ENCODE peak calls at places on chromosomes 5 and 9, in eight cellular contexts. R, J, W, K, E, Q, H and M are unnamed samples. For H3K9me2, the result is how much of the 10 kb centered on the place peaks cover.

GRCh38 chr5:15620501-15620900 is 120.5 kb downstream of the FBXL7 start:
- DNase-seq in R (no peak), J (no peak), W (no peak), K (no peak), E (no peak), Q (no peak), H (no peak), M (peak)

GRCh38 chr5:171975262-171975876 is 31.1 kb downstream of the FBXW11 start:
- DNase-seq in R (no peak), J (no peak), W (no peak), K (no peak), E (no peak), Q (no peak), H (peak), M (peak)

GRCh38 chr9:126144215-126144614 is 182.4 kb upstream of the MVB12B start:
- DNase-seq in R (no peak), J (no peak), W (no peak), K (no peak), E (no peak), Q (no peak), H (no peak), M (no peak)

GRCh38 chr5:173786296-173787187 is 101.6 kb upstream of the CPEB4 start:
- DNase-seq in R (peak), J (peak), W (no peak), K (no peak), E (no peak), Q (no peak), H (peak), M (no peak)

GRCh38 chr5:142197098-142197497 is 88.5 kb downstream of the NDFIP1 start:
- DNase-seq in R (no peak), J (no peak), W (no peak), K (no peak), E (no peak), Q (no peak), H (peak), M (no peak)

GRCh38 chr9:128072144-128073021 is 4.4 kb downstream of the SLC25A25 start:
- DNase-seq in R (peak), J (peak), W (peak), K (peak), E (peak), Q (no peak), H (no peak), M (peak)

GRCh38 chr9:112624711-112625707 is 92.9 kb downstream of the INIP start:
- DNase-seq in R (no peak), J (no peak), W (no peak), K (no peak), E (peak), Q (no peak), H (peak), M (peak)

GRCh38 chr5:33712664-33713063 is 179.1 kb downstream of the ADAMTS12 start:
- DNase-seq in R (no peak), J (no peak), W (no peak), K (no peak), E (no peak), Q (no peak), H (no peak), M (no peak)

GRCh38 chr5:142014911-142015584 is 2.2 kb upstream of the GNPDA1 start:
- DNase-seq in R (peak), J (peak), W (peak), K (peak), E (peak), Q (peak), H (peak), M (peak)

GRCh38 chr5:157607371-157608161 is 32.0 kb upstream of the ADAM19 start:
- DNase-seq in R (no peak), J (no peak), W (peak), K (peak), E (peak), Q (peak), H (no peak), M (peak)

GRCh38 chr5:55533806-55534435 is 843 bp downstream of the PLPP1 start:
- DNase-seq in R (no peak), J (peak), W (no peak), K (no peak), E (peak), Q (no peak), H (peak), M (peak)

GRCh38 chr5:35651002-35651756 is 33.5 kb downstream of the SPEF2 start:
- DNase-seq in R (peak), J (peak), W (peak), K (peak), E (peak), Q (peak), H (peak), M (peak)

GRCh38 chr9:97889941-97890557 is 32.3 kb downstream of the TRMO start:
- DNase-seq in R (peak), J (peak), W (no peak), K (peak), E (peak), Q (no peak), H (peak), M (peak)

GRCh38 chr9:30997291-30997690 is 1387.2 kb upstream of the ACO1 start:
- DNase-seq in R (no peak), J (no peak), W (no peak), K (no peak), E (no peak), Q (no peak), H (no peak), M (no peak)

GRCh38 chr9:118693645-118694044 is 675.6 kb downstream of the BRINP1 start:
- DNase-seq in R (no peak), J (no peak), W (peak), K (no peak), E (no peak), Q (no peak), H (peak), M (peak)

GRCh38 chr9:127987103-127987614 is 6.4 kb upstream of the EEIG1 start:
- DNase-seq in R (no peak), J (no peak), W (peak), K (peak), E (peak), Q (no peak), H (no peak), M (peak)

GRCh38 chr5:36607114-36607561 is 732 bp downstream of the SLC1A3 start:
- DNase-seq in R (no peak), J (no peak), W (peak), K (no peak), E (peak), Q (peak), H (peak), M (peak)

GRCh38 chr5:43332401-43332800 is 19.2 kb upstream of the HMGCS1 start:
- DNase-seq in R (no peak), J (no peak), W (no peak), K (no peak), E (peak), Q (no peak), H (no peak), M (peak)

GRCh38 chr9:109903515-109904138 is 123.6 kb downstream of the PALM2AKAP2 start:
- DNase-seq in R (peak), J (peak), W (peak), K (peak), E (peak), Q (peak), H (peak), M (peak)

GRCh38 chr5:168712280-168712924 is 133.2 kb upstream of the PANK3 start:
- DNase-seq in R (no peak), J (no peak), W (peak), K (peak), E (peak), Q (peak), H (peak), M (peak)

GRCh38 chr5:91296691-91297143 is 86.4 kb downstream of the ARRDC3 start:
- DNase-seq in R (no peak), J (no peak), W (no peak), K (peak), E (no peak), Q (no peak), H (no peak), M (peak)

GRCh38 chr9:71490810-71491209 is 277.5 kb downstream of the CEMIP2 start:
- DNase-seq in R (peak), J (no peak), W (no peak), K (no peak), E (peak), Q (no peak), H (peak), M (peak)

GRCh38 chr5:57386958-57387357 is 95.7 kb downstream of the ACTBL2 start:
- DNase-seq in R (no peak), J (peak), W (peak), K (no peak), E (no peak), Q (no peak), H (peak), M (peak)

GRCh38 chr9:93590609-93591234 is 14.3 kb downstream of the PHF2 start:
- DNase-seq in R (no peak), J (no peak), W (no peak), K (no peak), E (no peak), Q (no peak), H (no peak), M (no peak)

GRCh38 chr5:6333182-6333905 is 45.0 kb downstream of the MED10 start:
- DNase-seq in R (no peak), J (no peak), W (no peak), K (no peak), E (no peak), Q (no peak), H (no peak), M (no peak)

GRCh38 chr9:109799792-109800191 is 19.8 kb downstream of the PALM2AKAP2 start:
- DNase-seq in R (no peak), J (no peak), W (no peak), K (no peak), E (peak), Q (no peak), H (peak), M (peak)

GRCh38 chr9:134737842-134738580 is 96.4 kb downstream of the COL5A1 start:
- DNase-seq in R (no peak), J (no peak), W (no peak), K (no peak), E (no peak), Q (no peak), H (no peak), M (no peak)

GRCh38 chr9:138042146-138042545 is 164.6 kb downstream of the CACNA1B start:
- DNase-seq in R (no peak), J (no peak), W (no peak), K (no peak), E (no peak), Q (no peak), H (no peak), M (no peak)

GRCh38 chr5:2014058-2014610 is 131.4 kb upstream of the IRX4 start:
- DNase-seq in R (no peak), J (no peak), W (no peak), K (no peak), E (no peak), Q (no peak), H (no peak), M (no peak)

DNA sequence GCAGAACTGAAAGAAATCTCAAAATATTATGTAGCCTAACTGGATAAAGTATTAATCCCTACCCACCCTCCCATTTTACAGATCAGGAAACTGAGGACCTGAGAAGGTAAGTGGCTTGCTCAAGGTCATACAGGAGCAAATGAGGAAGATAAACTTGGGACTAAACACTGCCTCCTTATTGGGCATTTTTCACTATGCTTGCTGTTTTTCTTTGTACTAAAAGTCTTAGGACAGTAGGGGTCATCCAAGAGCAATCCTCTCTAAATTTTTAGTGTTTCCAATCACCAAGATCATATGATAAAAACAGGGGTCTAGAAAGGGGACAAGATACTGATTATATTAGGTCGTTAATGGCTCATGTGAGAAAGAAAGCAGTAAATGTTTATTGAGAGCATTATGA is 80.8 kb downstream of the RORB start:
- DNase-seq in R (peak), J (peak), W (peak), K (no peak), E (peak), Q (peak), H (peak), M (peak)
- H3K9me2 ChIP-seq in R (under half), J (under half), W (under half), K (under half), E (under half), Q (under half), H (under half), M (under half)

DNA sequence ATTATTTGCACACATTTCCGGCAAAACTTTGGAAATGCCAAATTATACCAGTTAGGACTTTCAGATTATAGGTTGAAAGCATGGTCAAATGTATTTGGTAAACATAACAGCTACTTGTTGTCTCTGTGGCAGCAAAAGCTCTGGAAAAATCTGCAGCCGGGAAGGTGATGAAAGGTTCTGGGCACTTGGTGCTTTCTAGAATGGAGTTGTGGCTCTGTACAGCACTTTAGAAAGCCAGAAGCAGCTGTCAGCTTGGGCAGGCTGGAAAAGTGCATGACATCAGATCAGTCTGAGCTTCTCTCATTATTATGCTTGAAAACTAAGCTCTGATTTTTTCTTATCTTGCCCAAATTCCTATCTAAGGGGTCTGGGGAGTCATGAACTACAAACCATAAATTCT is 118.6 kb upstream of the MAST4 start:
- DNase-seq in R (no peak), J (no peak), W (no peak), K (no peak), E (no peak), Q (no peak), H (no peak), M (no peak)
- H3K9me2 ChIP-seq in R (under half), J (under half), W (under half), K (under half), E (under half), Q (under half), H (under half), M (under half)

DNA sequence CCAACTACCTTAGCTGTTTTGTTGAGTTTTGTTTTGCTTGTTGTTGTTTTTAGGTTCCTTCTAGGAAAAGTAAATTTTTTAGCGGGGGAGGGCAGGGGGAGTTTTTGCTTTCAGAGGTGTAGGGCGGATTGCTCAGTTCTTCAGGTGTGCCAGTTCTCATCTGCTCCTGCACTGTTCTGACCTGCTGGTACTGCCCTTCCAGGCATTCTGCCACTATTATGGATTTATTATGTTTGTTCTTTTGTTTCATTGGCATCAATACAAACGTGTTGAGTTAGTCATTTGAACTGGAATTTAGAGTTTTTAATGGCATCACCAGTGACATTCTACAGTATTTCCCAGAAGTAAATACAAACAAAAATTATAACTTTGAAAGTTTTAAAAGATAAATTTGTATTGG is 26.0 kb downstream of the ERCC6L2 start:
- DNase-seq in R (no peak), J (no peak), W (no peak), K (no peak), E (peak), Q (no peak), H (no peak), M (no peak)
- H3K9me2 ChIP-seq in R (under half), J (under half), W (under half), K (under half), E (under half), Q (under half), H (under half), M (under half)

GRCh38 chr9:133490865-133491655 is 12.2 kb upstream of the SLC2A6 start:
- DNase-seq in R (no peak), J (no peak), W (no peak), K (no peak), E (no peak), Q (no peak), H (no peak), M (no peak)
- H3K9me2 ChIP-seq in R (under half), J (under half), W (under half), K (under half), E (under half), Q (under half), H (under half), M (under half)

GRCh38 chr9:114170792-114171461 is 15.6 kb downstream of the COL27A1 start:
- DNase-seq in R (no peak), J (no peak), W (no peak), K (no peak), E (no peak), Q (no peak), H (no peak), M (no peak)

GRCh38 chr9:114168281-114169028 is 13.1 kb downstream of the COL27A1 start:
- DNase-seq in R (no peak), J (no peak), W (no peak), K (no peak), E (no peak), Q (no peak), H (no peak), M (no peak)

GRCh38 chr9:114171500-114171899 is 16.2 kb downstream of the COL27A1 start:
- DNase-seq in R (no peak), J (no peak), W (no peak), K (no peak), E (no peak), Q (no peak), H (no peak), M (no peak)

GRCh38 chr9:114169029-114169939 is 13.9 kb downstream of the COL27A1 start:
- DNase-seq in R (no peak), J (no peak), W (no peak), K (no peak), E (no peak), Q (no peak), H (no peak), M (no peak)

GRCh38 chr9:114169940-114170791 is 14.8 kb downstream of the COL27A1 start:
- DNase-seq in R (no peak), J (no peak), W (no peak), K (no peak), E (no peak), Q (no peak), H (no peak), M (no peak)
- H3K9me2 ChIP-seq in R (under half), J (under half), W (under half), K (under half), E (under half), Q (under half), H (under half), M (under half)

GRCh38 chr9:68443560-68443959 is 87.1 kb downstream of the PGM5 start:
- DNase-seq in R (no peak), J (no peak), W (no peak), K (no peak), E (no peak), Q (no peak), H (no peak), M (no peak)

GRCh38 chr9:68446836-68447235 is 90.4 kb downstream of the PGM5 start:
- DNase-seq in R (no peak), J (no peak), W (peak), K (no peak), E (no peak), Q (no peak), H (no peak), M (no peak)

DNA sequence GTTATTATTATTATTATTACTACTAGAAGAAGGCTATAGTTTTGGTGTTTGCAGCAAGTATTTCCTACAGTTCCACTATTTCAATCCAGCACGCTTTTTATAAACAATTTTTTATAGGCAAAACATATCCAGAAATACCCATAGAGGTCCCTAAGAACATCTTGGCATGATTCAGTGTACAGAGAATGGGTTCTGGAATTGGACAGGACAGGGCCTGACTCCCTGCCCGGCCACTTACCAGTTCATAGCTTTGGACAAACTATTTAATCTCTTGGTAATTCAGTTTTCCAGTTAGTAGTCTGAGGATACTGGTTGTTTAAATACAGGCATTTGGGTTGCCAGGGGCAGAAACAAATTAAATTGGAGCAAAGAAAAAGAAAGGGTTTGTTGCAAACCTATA is 91.2 kb downstream of the PGM5 start:
- DNase-seq in R (no peak), J (no peak), W (no peak), K (no peak), E (no peak), Q (no peak), H (no peak), M (no peak)
- H3K9me2 ChIP-seq in R (under half), J (under half), W (under half), K (under half), E (under half), Q (under half), H (under half), M (under half)

DNA sequence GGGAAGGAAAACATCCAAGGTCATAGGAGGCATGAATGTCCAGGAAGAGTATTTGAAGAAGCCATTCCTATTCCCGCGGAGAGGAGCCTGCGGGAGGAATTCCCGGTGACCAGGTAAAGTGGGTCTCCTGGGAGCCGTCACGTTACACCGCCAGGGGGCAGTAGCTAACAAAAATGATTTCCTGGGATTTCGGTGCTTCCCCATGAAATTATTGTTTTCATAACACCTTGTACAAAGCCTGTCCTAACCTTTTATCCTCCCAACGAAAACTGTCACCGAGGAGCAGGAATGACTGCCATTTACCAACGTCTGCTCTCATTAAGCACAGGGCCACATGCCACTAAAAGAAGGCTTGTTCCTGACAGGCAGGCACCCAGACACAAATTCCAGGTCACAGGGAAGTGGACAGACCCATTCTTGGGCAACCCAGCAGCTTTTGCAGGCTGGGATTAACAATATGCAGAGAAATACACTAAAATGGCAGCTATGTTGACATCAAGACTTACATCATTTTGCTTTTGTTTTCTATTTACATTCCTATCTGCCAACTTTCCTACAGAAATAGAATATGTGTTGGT is 41.2 kb upstream of the CTSL start:
- DNase-seq in R (peak), J (no peak), W (peak), K (peak), E (peak), Q (peak), H (peak), M (peak)
- H3K9me2 ChIP-seq in R (under half), J (under half), W (under half), K (under half), E (under half), Q (under half), H (under half), M (under half)

DNA sequence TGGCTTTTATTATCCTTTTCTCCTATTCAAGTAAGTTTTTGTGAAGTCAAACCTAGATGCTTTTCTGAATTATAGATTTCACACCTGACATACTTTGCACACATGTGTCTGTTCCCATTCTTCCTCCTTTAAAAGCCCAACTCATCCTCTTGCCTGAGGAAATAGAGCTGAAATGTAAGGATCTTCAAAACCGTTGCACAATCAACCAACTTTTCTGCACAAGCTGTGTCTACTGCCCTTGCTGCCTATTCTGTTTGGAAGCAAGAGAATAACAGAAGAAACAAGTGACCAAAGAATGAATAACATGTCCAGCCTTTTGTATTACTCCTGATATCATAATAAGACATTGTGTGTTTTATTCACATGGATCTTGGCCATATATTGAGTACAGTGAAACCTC is 95.1 kb upstream of the ITGA1 start:
- DNase-seq in R (no peak), J (no peak), W (no peak), K (no peak), E (no peak), Q (no peak), H (no peak), M (peak)
- H3K9me2 ChIP-seq in R (under half), J (under half), W (under half), K (under half), E (under half), Q (under half), H (under half), M (under half)